ENCODE peak calls at places on chromosome 13, in four cellular contexts. F, T, R and X are unnamed samples.

GRCh38 chr13:52162279-52163101 is 3.1 kb upstream of the NEK3 start:
- DNase-seq in T (no peak), R (no peak), F (no peak), X (no peak)

GRCh38 chr13:110902370-110902769 is 12.5 kb downstream of the ANKRD10 start:
- DNase-seq in T (no peak), F (no peak), R (no peak), X (no peak)

GRCh38 chr13:32587014-32587773 is 942 bp downstream of the PDS5B start:
- DNase-seq in R (no peak), F (no peak), T (peak), X (no peak)

GRCh38 chr13:76769238-76769859 is 116.9 kb downstream of the KCTD12 start:
- DNase-seq in T (no peak), F (no peak), R (no peak), X (no peak)

GRCh38 chr13:100645382-100645781 is 29.2 kb downstream of the TMTC4 start:
- DNase-seq in F (no peak), R (no peak), T (no peak), X (no peak)

GRCh38 chr13:71169125-71169524 is 697.9 kb downstream of the DACH1 start:
- DNase-seq in R (no peak), T (no peak), F (no peak), X (no peak)

GRCh38 chr13:42478531-42479156 is 95.3 kb upstream of the TNFSF11 start:
- DNase-seq in T (no peak), F (no peak), R (no peak), X (no peak)

GRCh38 chr13:84542348-84542747 is 660.1 kb upstream of the SLITRK1 start:
- DNase-seq in T (no peak), F (no peak), R (no peak), X (no peak)

GRCh38 chr13:75558130-75558840 is 8.7 kb downstream of the UCHL3 start:
- DNase-seq in R (no peak), T (no peak), F (no peak), X (no peak)

GRCh38 chr13:19239114-19239860 is 57.7 kb upstream of the TUBA3C start:
- DNase-seq in T (no peak), F (no peak), R (no peak), X (no peak)

GRCh38 chr13:99648266-99648665 is 147.0 kb downstream of the TM9SF2 start:
- DNase-seq in R (no peak), F (no peak), T (no peak), X (no peak)

GRCh38 chr13:53098455-53098854 is 69.8 kb downstream of the OLFM4 start:
- DNase-seq in T (no peak), R (no peak), F (no peak), X (no peak)

GRCh38 chr13:49806126-49806536 is 13.6 kb upstream of the KPNA3 start:
- DNase-seq in T (no peak), F (no peak), R (no peak), X (no peak)

GRCh38 chr13:110797230-110797877 is 83.9 kb downstream of the ING1 start:
- DNase-seq in T (no peak), R (no peak), F (no peak), X (no peak)

GRCh38 chr13:52846567-52847321 is 1.7 kb downstream of the PCDH8 start:
- DNase-seq in T (peak), R (no peak), F (no peak), X (no peak)

GRCh38 chr13:102470283-102470920 is 68.6 kb upstream of the FGF14 start:
- DNase-seq in R (no peak), T (no peak), F (no peak), X (no peak)

GRCh38 chr13:24923305-24923640 is 159.3 kb downstream of the RNF17 start:
- DNase-seq in R (peak), T (no peak), F (no peak), X (no peak)

GRCh38 chr13:95067303-95067702 is 233.9 kb downstream of the ABCC4 start:
- DNase-seq in F (no peak), T (no peak), R (no peak), X (no peak)

GRCh38 chr13:44125943-44126469 is 246.3 kb downstream of the LACC1 start:
- DNase-seq in R (no peak), F (no peak), T (no peak), X (no peak)

GRCh38 chr13:109285586-109285985 is 500.8 kb downstream of the IRS2 start:
- DNase-seq in T (no peak), R (no peak), F (no peak), X (no peak)

GRCh38 chr13:47250141-47250540 is 353.3 kb upstream of the HTR2A start:
- DNase-seq in T (no peak), R (no peak), F (no peak), X (no peak)

GRCh38 chr13:102729560-102730275 is 34.9 kb upstream of the METTL21C start:
- DNase-seq in R (no peak), F (no peak), T (no peak), X (no peak)

GRCh38 chr13:44801990-44802389 is 187.3 kb downstream of the NUFIP1 start:
- DNase-seq in F (no peak), T (no peak), R (peak), X (no peak)

GRCh38 chr13:43514326-43514725 is 272.4 kb downstream of the ENOX1 start:
- DNase-seq in R (no peak), F (no peak), T (no peak), X (no peak)

GRCh38 chr13:30031488-30031887 is 181.1 kb upstream of the UBL3 start:
- DNase-seq in F (no peak), R (no peak), T (no peak), X (no peak)

GRCh38 chr13:27354379-27354778 is 70.0 kb upstream of the GTF3A start:
- DNase-seq in F (no peak), R (no peak), T (no peak), X (no peak)

GRCh38 chr13:57666554-57666953 is 35.0 kb downstream of the PCDH17 start:
- DNase-seq in F (no peak), R (no peak), T (no peak), X (no peak)

GRCh38 chr13:40440990-40441820 is 225.2 kb downstream of the FOXO1 start:
- DNase-seq in T (peak), R (no peak), F (no peak), X (no peak)

GRCh38 chr13:71828117-71828516 is 38.9 kb downstream of the DACH1 start:
- DNase-seq in F (no peak), R (no peak), T (no peak), X (no peak)

GRCh38 chr13:39462456-39462855 is 140.5 kb downstream of the LHFPL6 start:
- DNase-seq in F (no peak), T (no peak), R (no peak), X (no peak)

GRCh38 chr13:23356368-23356767 is 77.1 kb downstream of the SACS start:
- DNase-seq in R (no peak), T (no peak), F (no peak), X (no peak)

GRCh38 chr13:94674609-94675348 is 37.6 kb downstream of the SOX21 start:
- DNase-seq in F (no peak), T (peak), R (no peak), X (no peak)

GRCh38 chr13:95714142-95714832 is 37.3 kb downstream of the DNAJC3 start:
- DNase-seq in R (peak), T (no peak), F (no peak), X (no peak)